ENCODE peak calls at places on chromosomes 13 and 19, in five cellular contexts. One of them, this sample, is unnamed.

GRCh38 chr19:8487137-8487851 is 15.1 kb downstream of the PRAM1 start:
- DNase-seq in bronchial epithelial cell: no peak
- DNase-seq in LNCaP clone FGC: no peak
- DNase-seq in cardiac fibroblast: no peak
- DNase-seq in AG09319: no peak
- DNase-seq in this sample: no peak

GRCh38 chr13:85148009-85148408 is 651.2 kb downstream of the SLITRK6 start:
- DNase-seq in AG09319: no peak
- DNase-seq in cardiac fibroblast: no peak
- DNase-seq in LNCaP clone FGC: no peak
- DNase-seq in bronchial epithelial cell: peak
- DNase-seq in this sample: peak

GRCh38 chr13:79935121-79935520 is 405.8 kb downstream of the SPRY2 start:
- DNase-seq in AG09319: no peak
- DNase-seq in LNCaP clone FGC: no peak
- DNase-seq in cardiac fibroblast: no peak
- DNase-seq in bronchial epithelial cell: no peak
- DNase-seq in this sample: no peak

GRCh38 chr19:55686311-55687050 is 11.5 kb downstream of the EPN1 start:
- DNase-seq in bronchial epithelial cell: no peak
- DNase-seq in cardiac fibroblast: no peak
- DNase-seq in AG09319: no peak
- DNase-seq in LNCaP clone FGC: no peak
- DNase-seq in this sample: no peak

GRCh38 chr19:4360081-4360569 is 16.8 kb downstream of the MPND start:
- DNase-seq in bronchial epithelial cell: no peak
- DNase-seq in AG09319: no peak
- DNase-seq in cardiac fibroblast: no peak
- DNase-seq in LNCaP clone FGC: no peak
- DNase-seq in this sample: no peak

GRCh38 chr19:16978839-16979802 is 47.5 kb downstream of the CPAMD8 start:
- DNase-seq in bronchial epithelial cell: no peak
- DNase-seq in cardiac fibroblast: no peak
- DNase-seq in AG09319: no peak
- DNase-seq in LNCaP clone FGC: no peak
- DNase-seq in this sample: no peak

GRCh38 chr13:90197722-90198121 is 1149.8 kb upstream of the MIR17HG start:
- DNase-seq in cardiac fibroblast: peak
- DNase-seq in bronchial epithelial cell: peak
- DNase-seq in AG09319: no peak
- DNase-seq in LNCaP clone FGC: no peak
- DNase-seq in this sample: peak

GRCh38 chr19:2261438-2262172 is 5.4 kb upstream of the JSRP1 start:
- DNase-seq in bronchial epithelial cell: no peak
- DNase-seq in cardiac fibroblast: peak
- DNase-seq in AG09319: no peak
- DNase-seq in LNCaP clone FGC: no peak
- DNase-seq in this sample: no peak

GRCh38 chr13:24032674-24033073 is 127.8 kb upstream of the SPATA13 start:
- DNase-seq in LNCaP clone FGC: no peak
- DNase-seq in AG09319: no peak
- DNase-seq in bronchial epithelial cell: no peak
- DNase-seq in cardiac fibroblast: peak
- DNase-seq in this sample: no peak

GRCh38 chr13:95503662-95504061 is 48.9 kb upstream of the CLDN10 start:
- DNase-seq in bronchial epithelial cell: no peak
- DNase-seq in cardiac fibroblast: no peak
- DNase-seq in AG09319: no peak
- DNase-seq in LNCaP clone FGC: no peak
- DNase-seq in this sample: no peak

GRCh38 chr19:52897149-52897935 is at the start of gene ZNF320:
- DNase-seq in bronchial epithelial cell: peak
- DNase-seq in LNCaP clone FGC: peak
- DNase-seq in AG09319: peak
- DNase-seq in cardiac fibroblast: peak
- DNase-seq in this sample: peak

GRCh38 chr19:340620-341385 is 3.8 kb downstream of the MIER2 start:
- DNase-seq in AG09319: no peak
- DNase-seq in bronchial epithelial cell: no peak
- DNase-seq in LNCaP clone FGC: no peak
- DNase-seq in cardiac fibroblast: no peak
- DNase-seq in this sample: no peak

GRCh38 chr19:10699650-10700335 is 1.4 kb upstream of the QTRT1 start:
- DNase-seq in bronchial epithelial cell: peak
- DNase-seq in cardiac fibroblast: peak
- DNase-seq in AG09319: no peak
- DNase-seq in LNCaP clone FGC: no peak
- DNase-seq in this sample: no peak

GRCh38 chr19:13796301-13797057 is 1.2 kb downstream of the ZSWIM4 start:
- DNase-seq in bronchial epithelial cell: peak
- DNase-seq in cardiac fibroblast: peak
- DNase-seq in AG09319: peak
- DNase-seq in LNCaP clone FGC: no peak
- DNase-seq in this sample: peak

GRCh38 chr19:4660181-4660791 is 9.9 kb downstream of the MYDGF start:
- DNase-seq in AG09319: no peak
- DNase-seq in cardiac fibroblast: no peak
- DNase-seq in bronchial epithelial cell: no peak
- DNase-seq in LNCaP clone FGC: no peak
- DNase-seq in this sample: no peak

GRCh38 chr19:35419046-35419445 is 29.0 kb upstream of the FFAR2 start:
- DNase-seq in cardiac fibroblast: no peak
- DNase-seq in AG09319: no peak
- DNase-seq in bronchial epithelial cell: no peak
- DNase-seq in LNCaP clone FGC: no peak
- DNase-seq in this sample: no peak

GRCh38 chr19:34136127-34136526 is 36.2 kb upstream of the LSM14A start:
- DNase-seq in LNCaP clone FGC: no peak
- DNase-seq in cardiac fibroblast: no peak
- DNase-seq in AG09319: no peak
- DNase-seq in bronchial epithelial cell: no peak
- DNase-seq in this sample: no peak

GRCh38 chr19:33805840-33806433 is 9.3 kb downstream of the KCTD15 start:
- DNase-seq in bronchial epithelial cell: no peak
- DNase-seq in AG09319: no peak
- DNase-seq in LNCaP clone FGC: no peak
- DNase-seq in cardiac fibroblast: no peak
- DNase-seq in this sample: no peak

GRCh38 chr13:51831519-51831918 is 13.5 kb downstream of the TMEM272 start:
- DNase-seq in LNCaP clone FGC: no peak
- DNase-seq in cardiac fibroblast: no peak
- DNase-seq in AG09319: no peak
- DNase-seq in bronchial epithelial cell: no peak
- DNase-seq in this sample: no peak

GRCh38 chr19:22026687-22027086 is 15.9 kb upstream of the ZNF208 start:
- DNase-seq in AG09319: no peak
- DNase-seq in cardiac fibroblast: no peak
- DNase-seq in bronchial epithelial cell: no peak
- DNase-seq in LNCaP clone FGC: no peak
- DNase-seq in this sample: no peak

GRCh38 chr13:39776439-39776838 is 121.0 kb downstream of the COG6 start:
- DNase-seq in cardiac fibroblast: peak
- DNase-seq in LNCaP clone FGC: no peak
- DNase-seq in bronchial epithelial cell: peak
- DNase-seq in AG09319: no peak
- DNase-seq in this sample: peak

GRCh38 chr19:53864308-53864836 is 3.3 kb upstream of the MYADM start:
- DNase-seq in AG09319: no peak
- DNase-seq in cardiac fibroblast: no peak
- DNase-seq in LNCaP clone FGC: peak
- DNase-seq in bronchial epithelial cell: no peak
- DNase-seq in this sample: no peak

DNA sequence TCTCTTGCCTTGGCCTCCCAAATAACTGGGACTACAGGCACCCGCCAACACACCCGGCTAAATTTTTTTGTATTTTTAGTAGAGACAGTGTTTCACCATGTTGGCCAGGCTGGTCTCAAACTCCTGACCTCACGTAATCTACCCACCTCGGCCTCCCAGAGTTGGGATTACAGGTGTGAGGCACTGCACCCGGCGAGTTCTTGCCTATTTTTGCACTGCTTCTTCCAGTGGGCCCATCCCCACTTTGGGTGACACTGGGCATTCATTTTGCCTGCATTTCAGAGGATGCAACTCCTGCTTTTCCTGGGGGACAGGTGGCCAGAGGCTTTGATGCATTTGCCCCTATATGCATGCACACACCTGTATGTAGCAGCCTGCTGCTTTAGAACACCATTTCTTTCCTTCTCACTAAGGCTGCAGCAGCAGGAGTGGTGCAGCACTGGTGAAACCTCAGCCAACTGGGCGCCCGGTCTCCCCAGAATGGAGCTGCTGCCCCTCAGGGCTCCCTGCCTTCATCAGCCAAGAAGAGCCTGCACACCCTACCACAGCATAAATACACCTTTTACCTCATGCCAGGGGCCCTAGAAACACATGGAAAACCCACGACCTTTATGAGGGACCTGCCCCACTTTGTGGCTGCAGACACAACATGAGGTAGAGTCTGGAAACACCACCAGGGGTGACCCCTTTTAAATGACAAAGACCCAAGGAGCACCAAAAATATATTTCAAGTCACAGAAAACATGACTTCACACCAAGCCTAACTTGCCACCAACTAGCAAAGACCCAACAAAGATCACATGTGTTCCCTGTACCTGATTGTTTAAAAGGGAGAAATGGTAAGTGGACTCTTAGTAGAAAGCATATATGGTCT is 36.8 kb upstream of the POP4 start:
- DNase-seq in AG09319: no peak
- DNase-seq in cardiac fibroblast: no peak
- DNase-seq in LNCaP clone FGC: no peak
- DNase-seq in bronchial epithelial cell: no peak
- DNase-seq in this sample: no peak
- TF ChIP-seq CTCF in AG09319: no peak
- TF ChIP-seq CTCF in cardiac fibroblast: no peak
- TF ChIP-seq CTCF in LNCaP clone FGC: no peak
- TF ChIP-seq CTCF in bronchial epithelial cell: no peak
- TF ChIP-seq CTCF in this sample: no peak

DNA sequence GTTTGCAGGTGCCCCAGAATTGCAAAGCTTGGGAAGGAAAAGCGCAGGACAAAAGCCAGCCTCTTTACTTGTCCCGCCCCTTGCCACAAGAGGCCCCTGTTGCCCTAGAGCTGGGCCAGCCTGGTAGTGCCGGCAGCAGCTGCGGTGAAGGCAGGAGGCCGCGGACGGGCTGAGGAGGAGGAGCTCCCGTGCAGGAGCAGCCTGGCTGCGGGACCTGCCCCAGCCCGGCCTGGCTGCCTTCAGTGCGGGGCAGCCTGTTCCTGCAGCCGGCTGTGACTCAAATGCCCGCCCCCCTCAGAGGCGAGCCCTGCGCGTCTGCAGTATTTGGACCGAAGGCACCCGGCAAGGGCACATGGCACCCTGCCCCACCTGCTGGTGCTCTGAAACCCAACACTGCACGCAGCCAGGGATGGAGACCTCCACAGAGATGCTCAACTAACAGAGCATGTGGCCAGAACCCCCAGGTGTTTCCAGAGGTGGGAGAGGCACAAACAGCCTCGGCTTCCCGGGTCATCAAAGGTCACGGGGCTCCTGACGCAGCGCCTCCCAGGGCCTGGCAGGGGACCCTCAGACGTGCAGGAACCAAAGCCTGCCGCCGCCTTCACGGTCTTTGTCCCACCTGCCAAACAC is 29.7 kb downstream of the NAXD start:
- DNase-seq in cardiac fibroblast: peak
- DNase-seq in LNCaP clone FGC: no peak
- DNase-seq in AG09319: peak
- DNase-seq in bronchial epithelial cell: peak
- DNase-seq in this sample: peak
- TF ChIP-seq CTCF in cardiac fibroblast: peak
- TF ChIP-seq CTCF in LNCaP clone FGC: peak
- TF ChIP-seq CTCF in AG09319: no peak
- TF ChIP-seq CTCF in bronchial epithelial cell: peak
- TF ChIP-seq CTCF in this sample: peak

GRCh38 chr13:98315466-98315865 is 138.4 kb upstream of the RNF113B start:
- DNase-seq in LNCaP clone FGC: no peak
- DNase-seq in cardiac fibroblast: peak
- DNase-seq in bronchial epithelial cell: no peak
- DNase-seq in AG09319: no peak
- DNase-seq in this sample: no peak
- TF ChIP-seq CTCF in LNCaP clone FGC: no peak
- TF ChIP-seq CTCF in cardiac fibroblast: no peak
- TF ChIP-seq CTCF in bronchial epithelial cell: no peak
- TF ChIP-seq CTCF in AG09319: no peak
- TF ChIP-seq CTCF in this sample: no peak

GRCh38 chr19:31110331-31110730 is 238.9 kb downstream of the TSHZ3 start:
- DNase-seq in AG09319: peak
- DNase-seq in bronchial epithelial cell: peak
- DNase-seq in LNCaP clone FGC: no peak
- DNase-seq in cardiac fibroblast: peak
- DNase-seq in this sample: peak
- TF ChIP-seq CTCF in AG09319: peak
- TF ChIP-seq CTCF in bronchial epithelial cell: peak
- TF ChIP-seq CTCF in LNCaP clone FGC: peak
- TF ChIP-seq CTCF in cardiac fibroblast: peak
- TF ChIP-seq CTCF in this sample: peak

GRCh38 chr13:25978961-25979360 is 72.9 kb downstream of the SHISA2 start:
- DNase-seq in cardiac fibroblast: no peak
- DNase-seq in AG09319: no peak
- DNase-seq in bronchial epithelial cell: no peak
- DNase-seq in LNCaP clone FGC: no peak
- DNase-seq in this sample: no peak

GRCh38 chr13:25977671-25978070 is 74.1 kb downstream of the SHISA2 start:
- DNase-seq in cardiac fibroblast: no peak
- DNase-seq in LNCaP clone FGC: no peak
- DNase-seq in bronchial epithelial cell: no peak
- DNase-seq in AG09319: no peak
- DNase-seq in this sample: no peak

GRCh38 chr13:25982908-25983307 is 68.9 kb downstream of the SHISA2 start:
- DNase-seq in cardiac fibroblast: no peak
- DNase-seq in LNCaP clone FGC: no peak
- DNase-seq in AG09319: no peak
- DNase-seq in bronchial epithelial cell: no peak
- DNase-seq in this sample: no peak

GRCh38 chr13:25981060-25981459 is 70.8 kb downstream of the SHISA2 start:
- DNase-seq in AG09319: no peak
- DNase-seq in LNCaP clone FGC: peak
- DNase-seq in bronchial epithelial cell: no peak
- DNase-seq in cardiac fibroblast: no peak
- DNase-seq in this sample: no peak

DNA sequence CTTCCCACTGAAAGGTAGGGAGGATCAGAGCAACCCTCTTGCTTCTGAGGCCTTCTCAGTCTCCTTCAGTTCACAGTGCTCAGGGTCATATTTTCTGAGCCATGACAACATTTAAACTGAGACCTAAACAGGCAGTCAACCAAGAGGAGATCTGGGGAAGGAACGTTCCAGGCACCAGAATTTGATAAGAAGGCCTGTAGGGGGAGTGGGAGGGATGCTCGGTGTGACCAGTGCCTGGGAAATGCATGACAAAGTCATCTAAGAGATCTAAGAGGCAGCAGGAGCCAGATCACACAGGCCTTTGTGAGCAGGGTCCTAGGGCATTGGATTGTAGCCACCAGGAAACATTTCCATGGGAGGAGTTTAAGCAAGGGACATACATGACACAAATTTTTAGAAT is 71.6 kb downstream of the SHISA2 start:
- DNase-seq in AG09319: no peak
- DNase-seq in bronchial epithelial cell: no peak
- DNase-seq in LNCaP clone FGC: peak
- DNase-seq in cardiac fibroblast: peak
- DNase-seq in this sample: no peak
- TF ChIP-seq CTCF in AG09319: peak
- TF ChIP-seq CTCF in bronchial epithelial cell: no peak
- TF ChIP-seq CTCF in LNCaP clone FGC: no peak
- TF ChIP-seq CTCF in cardiac fibroblast: peak
- TF ChIP-seq CTCF in this sample: peak

This sample was measured in foreskin keratinocyte.